ENCODE peak calls at places on chromosomes 7 and 10, in five cellular contexts. M, A, T, I and Z are unnamed samples.
A peak's percentile ranks its signal among the peaks of the same experiment; 100 is the strongest.

GRCh38 chr10:6402349-6402709 is 177.7 kb downstream of the PRKCQ start:
- DNase-seq in I (no peak), M (no peak), A (no peak), T (no peak), Z (no peak)

GRCh38 chr7:22173884-22174573 is 182.9 kb downstream of the RAPGEF5 start:
- DNase-seq in I (no peak), T (no peak), A (no peak), M (no peak), Z (peak; percentile 37)

GRCh38 chr10:43854042-43854441 is 205.4 kb upstream of the ZNF32 start:
- DNase-seq in M (peak; percentile 40), A (no peak), I (no peak), T (no peak), Z (no peak)

GRCh38 chr10:98577168-98577567 is 130.4 kb upstream of the HPS1 start:
- DNase-seq in A (no peak), T (no peak), M (no peak), I (no peak), Z (no peak)

GRCh38 chr10:110820321-110820814 is 51.4 kb upstream of the PDCD4 start:
- DNase-seq in M (peak; percentile 11), T (no peak), I (no peak), A (peak; percentile 66), Z (no peak)

GRCh38 chr10:108454793-108455192 is 1290.3 kb upstream of the SORCS1 start:
- DNase-seq in A (no peak), M (no peak), I (no peak), T (no peak), Z (no peak)

GRCh38 chr7:80453699-80454340 is 58.0 kb downstream of the GNAT3 start:
- DNase-seq in I (no peak), T (no peak), M (peak; percentile 69), A (no peak), Z (no peak)

GRCh38 chr7:129308047-129308446 is 83.2 kb downstream of the AHCYL2 start:
- DNase-seq in M (peak; percentile 68), T (no peak), I (no peak), A (no peak), Z (no peak)

GRCh38 chr7:19587291-19587690 is 121.5 kb downstream of the POLR1F start:
- DNase-seq in T (no peak), A (no peak), I (no peak), M (no peak), Z (no peak)

GRCh38 chr10:119302172-119302571 is 94.8 kb downstream of the GRK5 start:
- DNase-seq in A (no peak), T (no peak), M (no peak), I (no peak), Z (no peak)

DNA sequence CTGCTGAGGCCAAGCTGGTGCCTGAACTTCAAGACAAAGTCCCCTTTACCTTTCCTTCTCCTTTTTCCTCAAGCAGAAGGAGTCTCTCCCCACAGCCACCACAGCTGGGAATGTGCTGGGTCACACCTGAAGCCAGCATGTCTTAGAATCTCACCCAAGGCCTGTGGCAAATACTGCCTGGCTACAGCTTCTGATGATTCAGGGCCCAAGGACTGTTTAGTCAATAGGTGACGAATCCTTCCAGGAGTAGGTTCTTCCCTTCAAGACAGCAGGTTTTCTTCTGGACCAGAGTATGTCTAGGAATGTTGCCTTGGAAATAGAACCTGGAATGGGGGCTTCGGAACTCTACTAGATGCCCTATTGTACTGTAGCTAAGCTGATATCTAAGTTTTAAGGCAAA is 374.6 kb downstream of the KIF20B start:
- DNase-seq in A (no peak), M (no peak), I (no peak), T (no peak), Z (no peak)
- H3K36me3 ChIP-seq in A (no peaks in the 10 kb centered on the region), M (no peaks in the 10 kb centered on the region), I (no peaks in the 10 kb centered on the region), T (no peaks in the 10 kb centered on the region), Z (no peaks in the 10 kb centered on the region)

GRCh38 chr10:132961420-132961803 is 19.0 kb upstream of the CFAP46 start:
- DNase-seq in I (no peak), T (no peak), M (no peak), A (no peak), Z (no peak)

GRCh38 chr10:132963430-132963960 is 21.1 kb upstream of the CFAP46 start:
- DNase-seq in I (no peak), M (no peak), A (no peak), T (no peak), Z (no peak)

GRCh38 chr10:132960651-132961419 is 18.5 kb upstream of the CFAP46 start:
- DNase-seq in T (no peak), M (no peak), A (no peak), I (no peak), Z (no peak)

GRCh38 chr10:132962623-132963429 is 20.5 kb upstream of the CFAP46 start:
- DNase-seq in T (no peak), A (no peak), I (no peak), M (peak; percentile 30), Z (no peak)

GRCh38 chr10:132961864-132962622 is 19.7 kb upstream of the CFAP46 start:
- DNase-seq in T (peak; percentile 64), M (peak; percentile 78), A (peak; percentile 72), I (peak; percentile 56), Z (peak; percentile 52)
- H3K4me3 ChIP-seq in T (peak overlapping the region; percentile 50), M (peak overlapping the region; percentile 63), A (peak overlapping the region; percentile 45), I (peak overlapping the region; percentile 77), Z (peak overlapping the region; percentile 58)

GRCh38 chr10:209357-209756 is 74.1 kb downstream of the ZMYND11 start:
- DNase-seq in A (no peak), T (no peak), M (peak; percentile 58), I (no peak), Z (no peak)
- TF ChIP-seq CTCF in A (no peak), T (no peak), M (peak; percentile 46), I (no peak), Z (no peak)

GRCh38 chr10:113435881-113436280 is 117.0 kb upstream of the HABP2 start:
- DNase-seq in T (no peak), I (no peak), A (no peak), M (no peak), Z (no peak)
- H3K36me3 ChIP-seq in T (no peaks in the 10 kb centered on the region), I (no peaks in the 10 kb centered on the region), A (no peaks in the 10 kb centered on the region), M (no peaks in the 10 kb centered on the region), Z (no peaks in the 10 kb centered on the region)

GRCh38 chr7:72467237-72467636 is 55.1 kb upstream of the CALN1 start:
- DNase-seq in I (no peak), T (no peak), A (no peak), M (no peak), Z (no peak)

GRCh38 chr7:72462311-72462710 is 50.2 kb upstream of the CALN1 start:
- DNase-seq in M (no peak), T (no peak), A (no peak), I (no peak), Z (no peak)

GRCh38 chr7:72466797-72467196 is 54.7 kb upstream of the CALN1 start:
- DNase-seq in M (no peak), T (no peak), I (no peak), A (no peak), Z (no peak)

GRCh38 chr7:72465521-72465920 is 53.4 kb upstream of the CALN1 start:
- DNase-seq in T (no peak), A (no peak), I (no peak), M (no peak), Z (no peak)
- H3K4me3 ChIP-seq in T (no peak overlapping the region), A (no peak overlapping the region), I (no peak overlapping the region), M (no peak overlapping the region), Z (no peak overlapping the region)

GRCh38 chr10:79066460-79067240 is 2.1 kb upstream of the ZMIZ1 start:
- DNase-seq in T (no peak), M (peak; percentile 51), I (no peak), A (peak; percentile 59), Z (no peak)

GRCh38 chr10:79065853-79066252 is 2.9 kb upstream of the ZMIZ1 start:
- DNase-seq in M (no peak), A (no peak), I (no peak), T (no peak), Z (no peak)

GRCh38 chr10:79068562-79069324 is at the start of gene ZMIZ1:
- DNase-seq in A (peak; percentile 91), T (peak; percentile 91), I (peak; percentile 74), M (peak; percentile 93), Z (peak; percentile 89)

GRCh38 chr10:79068203-79068561 is 584 bp upstream of the ZMIZ1 start:
- DNase-seq in T (no peak), M (no peak), I (no peak), A (no peak), Z (no peak)

DNA sequence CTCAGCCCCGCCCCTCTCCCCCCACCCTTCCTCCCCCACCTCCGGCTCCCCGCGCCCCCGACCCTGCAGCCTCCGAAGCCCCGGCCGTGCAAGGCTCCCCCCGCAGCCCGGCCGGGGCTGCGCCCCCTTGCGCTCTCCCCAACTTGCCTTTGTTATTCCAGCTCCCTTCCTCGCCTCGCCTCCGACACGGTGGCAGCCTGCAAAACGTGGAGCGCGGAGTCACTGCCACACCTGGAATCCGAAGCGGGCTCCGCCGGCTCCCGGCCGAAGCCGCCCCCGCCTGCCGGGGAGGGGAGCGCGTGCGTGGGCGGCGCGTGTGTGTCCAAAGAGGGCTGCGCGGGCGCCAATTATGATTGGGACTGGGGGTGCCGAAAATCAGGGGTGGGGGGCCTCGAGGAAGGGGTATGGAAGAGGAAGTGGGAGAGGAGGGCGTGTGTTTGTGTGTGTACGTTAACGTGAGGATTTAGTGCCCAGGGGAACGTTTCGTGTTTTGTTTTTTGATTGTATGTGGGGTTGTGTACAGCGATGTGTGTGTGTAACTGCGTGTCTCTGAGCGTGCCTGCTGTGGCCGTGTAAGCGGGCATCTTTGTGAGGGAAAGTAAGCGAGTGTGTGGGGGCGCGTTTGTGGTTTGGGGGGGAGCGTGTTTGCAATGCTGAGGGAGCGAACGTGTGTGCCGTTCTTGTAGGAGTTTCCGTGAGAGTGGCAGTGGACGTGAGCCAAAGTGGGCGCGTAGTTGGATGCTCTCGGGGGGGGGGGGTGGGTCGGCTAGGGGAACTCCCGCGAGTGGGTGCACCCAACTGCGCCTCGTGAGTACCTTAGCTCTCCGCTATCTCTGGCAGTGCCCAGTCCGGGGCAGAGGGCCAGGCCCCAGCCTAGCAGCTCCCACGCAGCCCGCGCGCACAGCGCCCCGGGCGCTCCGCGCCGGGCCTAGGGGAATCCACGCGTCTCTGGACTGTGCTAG is 1.2 kb upstream of the ZMIZ1 start:
- DNase-seq in I (peak; percentile 70), M (peak; percentile 93), A (peak; percentile 97), T (peak; percentile 90), Z (peak; percentile 90)
- TF ChIP-seq CTCF in I (no peak), M (peak; percentile 10), A (no peak), T (no peak), Z (no peak)

GRCh38 chr10:102140218-102140617 is 7.4 kb downstream of the PPRC1 start:
- DNase-seq in I (no peak), M (no peak), T (no peak), A (no peak), Z (no peak)
- H3K36me3 ChIP-seq in I (peaks cover 44% of the 10 kb centered on the region), M (peaks cover 35% of the 10 kb centered on the region), T (peaks cover 25% of the 10 kb centered on the region), A (no peaks in the 10 kb centered on the region), Z (peaks cover 49% of the 10 kb centered on the region)

DNA sequence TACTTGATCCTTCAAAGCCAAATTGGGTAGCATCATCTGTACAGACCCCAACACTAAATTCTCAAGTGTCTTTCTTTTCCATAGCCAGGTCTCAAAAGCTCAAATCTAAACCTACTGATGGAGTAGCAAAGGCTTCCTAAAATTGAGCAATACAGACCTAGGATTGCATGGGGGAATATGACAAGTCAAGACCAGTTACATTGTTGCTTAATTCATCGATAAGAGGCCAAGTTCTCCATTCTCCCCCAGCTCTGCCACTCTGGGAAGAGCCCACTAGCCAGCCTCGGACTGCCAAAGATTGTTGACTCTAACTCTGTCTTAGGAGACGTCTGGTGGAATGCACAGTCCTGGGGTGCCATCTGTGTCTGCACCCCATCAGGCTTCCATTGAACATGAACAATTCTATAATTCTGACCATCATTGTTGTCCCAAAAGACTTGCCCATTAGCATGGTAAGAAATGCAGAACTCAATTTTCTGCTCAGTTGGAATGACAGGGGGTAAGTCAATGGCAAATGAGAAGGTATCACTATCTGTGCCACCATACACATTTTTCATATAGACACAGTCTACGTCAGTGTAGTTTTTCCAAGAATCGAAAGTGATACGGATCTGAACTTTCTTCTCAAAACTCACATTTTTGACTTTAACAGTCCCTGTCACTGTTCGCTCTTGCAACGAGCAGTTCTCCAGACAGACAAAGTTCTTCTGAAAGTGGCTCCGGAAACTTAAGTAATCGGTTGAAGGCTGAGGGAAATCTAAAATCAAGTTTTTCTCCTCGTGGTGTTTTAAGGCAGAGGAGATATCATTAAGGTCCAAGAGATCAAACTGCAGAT is 2.9 kb downstream of the PPP1R3C start:
- DNase-seq in M (peak; percentile 56), T (no peak), I (no peak), A (no peak), Z (no peak)
- H3K4me3 ChIP-seq in M (peak overlapping the region; percentile 94), T (peak overlapping the region; percentile 69), I (no peak overlapping the region), A (no peak overlapping the region), Z (no peak overlapping the region)